ENCODE peak calls at places on chromosomes 16 and 17, in nine cellular contexts. U, R, A, Y, P, V, S, O and M are unnamed samples.

GRCh38 chr17:45826919-45827628 is 17.6 kb upstream of the SPPL2C start:
- DNase-seq in R (no peak), S (no peak), Y (no peak), A (no peak), U (peak; percentile 24), O (no peak), P (no peak), V (no peak), M (no peak)

GRCh38 chr17:55606431-55606830 is 95.2 kb upstream of the SMIM36 start:
- DNase-seq in U (no peak), P (no peak), A (no peak), O (no peak), Y (no peak), V (no peak), R (no peak), S (no peak), M (no peak)

GRCh38 chr17:83146347-83146746 is 66.9 kb downstream of the METRNL start:
- DNase-seq in Y (no peak), V (no peak), O (no peak), R (no peak), S (no peak), U (no peak), P (no peak), A (no peak), M (no peak)

GRCh38 chr17:8846768-8847211 is 20.7 kb downstream of the PIK3R6 start:
- DNase-seq in P (peak; percentile 83), Y (peak; percentile 82), O (peak; percentile 25), R (peak; percentile 56), A (no peak), U (no peak), S (no peak), V (peak; percentile 34), M (no peak)

GRCh38 chr17:29572691-29573557 is 4.4 kb downstream of the TP53I13 start:
- DNase-seq in A (peak; percentile 41), P (peak; percentile 89), U (peak; percentile 91), V (peak; percentile 79), Y (peak; percentile 67), S (peak; percentile 53), O (peak; percentile 63), R (no peak), M (no peak)

GRCh38 chr16:57028086-57028485 is 38.7 kb downstream of the NLRC5 start:
- DNase-seq in Y (peak; percentile 43), U (no peak), V (no peak), S (no peak), P (peak; percentile 44), R (no peak), O (no peak), A (no peak), M (no peak)

GRCh38 chr16:3569851-3570250 is 7.4 kb downstream of the NLRC3 start:
- DNase-seq in A (no peak), R (no peak), Y (no peak), U (no peak), P (no peak), S (no peak), V (no peak), O (no peak), M (no peak)

GRCh38 chr17:80836971-80837481 is 154.6 kb upstream of the CHMP6 start:
- DNase-seq in Y (no peak), V (no peak), P (peak; percentile 79), R (no peak), A (no peak), U (peak; percentile 45), O (no peak), S (no peak), M (no peak)

GRCh38 chr17:79118924-79119323 is 44.3 kb downstream of the ENGASE start:
- DNase-seq in S (no peak), A (no peak), O (no peak), V (no peak), R (no peak), Y (no peak), U (no peak), P (no peak), M (no peak)

GRCh38 chr17:79120259-79120658 is 45.6 kb downstream of the ENGASE start:
- DNase-seq in A (no peak), Y (no peak), O (no peak), S (no peak), V (no peak), U (no peak), P (no peak), R (no peak), M (no peak)

GRCh38 chr17:79115487-79115886 is 40.9 kb downstream of the ENGASE start:
- DNase-seq in R (no peak), A (no peak), S (no peak), Y (no peak), O (no peak), P (peak; percentile 73), V (no peak), U (no peak), M (no peak)

GRCh38 chr17:79116575-79117368 is 42.1 kb downstream of the ENGASE start:
- DNase-seq in U (no peak), P (no peak), A (no peak), R (peak; percentile 51), Y (no peak), O (no peak), S (no peak), V (no peak), M (no peak)

DNA sequence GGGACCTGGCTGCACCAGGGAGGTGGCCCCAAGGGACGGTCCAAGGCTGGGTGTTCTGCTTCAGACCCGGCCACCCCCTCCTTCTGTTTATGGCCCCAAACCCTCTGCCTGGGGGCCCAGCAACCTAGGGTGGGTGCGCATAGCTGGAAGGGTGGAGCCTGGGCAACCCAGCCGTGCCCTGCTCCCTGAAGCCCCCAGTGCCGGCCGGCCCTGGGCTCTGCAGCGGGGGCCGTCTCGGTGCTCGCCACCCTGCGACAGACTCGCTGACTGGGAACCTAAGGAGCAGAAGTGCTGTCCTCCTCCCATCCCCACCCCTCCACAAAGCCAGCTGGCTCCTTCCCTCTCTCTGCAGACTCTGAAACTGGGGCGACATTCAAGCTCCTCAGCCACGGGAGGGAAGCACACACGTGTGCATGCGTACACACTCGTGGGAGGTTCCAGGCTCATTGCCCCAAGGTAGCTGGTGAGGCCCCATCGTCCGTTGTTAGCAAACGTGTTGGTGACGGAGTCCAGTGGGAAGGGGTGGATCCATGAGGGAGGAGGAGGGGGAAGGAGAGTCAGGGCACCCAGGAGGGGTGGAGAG is 43.4 kb downstream of the ENGASE start:
- DNase-seq in S (no peak), P (no peak), O (no peak), Y (no peak), U (no peak), A (no peak), V (no peak), R (no peak), M (no peak)
- H3K27me3 ChIP-seq in S (peaks cover 31% of the 10 kb centered on the region), P (no peaks in the 10 kb centered on the region), O (peaks cover 66% of the 10 kb centered on the region), Y (no peaks in the 10 kb centered on the region), U (no peaks in the 10 kb centered on the region), A (no peaks in the 10 kb centered on the region), V (peaks cover 31% of the 10 kb centered on the region), R (no peaks in the 10 kb centered on the region), M (peaks cover 48% of the 10 kb centered on the region)

GRCh38 chr17:33290156-33290697 is 2.9 kb downstream of the ASIC2 start:
- DNase-seq in Y (no peak), O (no peak), U (no peak), P (no peak), R (no peak), A (no peak), S (no peak), V (no peak), M (no peak)

GRCh38 chr17:33288954-33289353 is 4.1 kb downstream of the ASIC2 start:
- DNase-seq in S (no peak), R (no peak), P (peak; percentile 49), O (no peak), U (no peak), V (no peak), Y (peak; percentile 53), A (no peak), M (no peak)

GRCh38 chr17:33292184-33292980 is 713 bp downstream of the ASIC2 start:
- DNase-seq in U (peak; percentile 65), Y (peak; percentile 58), R (no peak), O (no peak), P (peak; percentile 89), V (no peak), A (no peak), S (peak; percentile 26), M (no peak)

GRCh38 chr17:33292981-33293867 is at the start of gene ASIC2:
- DNase-seq in U (no peak), O (no peak), A (no peak), P (peak; percentile 88), V (no peak), Y (peak; percentile 85), S (peak; percentile 18), R (no peak), M (peak; percentile 71)

GRCh38 chr17:33291248-33292183 is 1.6 kb downstream of the ASIC2 start:
- DNase-seq in Y (peak; percentile 71), A (no peak), S (peak; percentile 16), P (peak; percentile 85), O (no peak), V (no peak), U (peak; percentile 53), R (no peak), M (peak; percentile 80)
- H3K27me3 ChIP-seq in Y (peaks cover 75% of the 10 kb centered on the region), A (no peaks in the 10 kb centered on the region), S (peaks cover 64% of the 10 kb centered on the region), P (peaks cover 51% of the 10 kb centered on the region), O (peaks cover 66% of the 10 kb centered on the region), V (peaks cover 70% of the 10 kb centered on the region), U (peaks cover 4% of the 10 kb centered on the region), R (no peaks in the 10 kb centered on the region), M (peaks cover 75% of the 10 kb centered on the region)

GRCh38 chr16:49744244-49744976 is 111.5 kb downstream of the ZNF423 start:
- DNase-seq in S (no peak), Y (no peak), U (no peak), P (no peak), A (no peak), O (no peak), R (no peak), V (no peak), M (no peak)

GRCh38 chr16:49740190-49740589 is 115.7 kb downstream of the ZNF423 start:
- DNase-seq in R (no peak), P (no peak), U (no peak), S (no peak), A (no peak), Y (no peak), V (no peak), O (no peak), M (no peak)

GRCh38 chr16:49745434-49745833 is 110.5 kb downstream of the ZNF423 start:
- DNase-seq in P (no peak), R (no peak), S (no peak), V (no peak), Y (no peak), O (no peak), A (no peak), U (no peak), M (no peak)

GRCh38 chr16:49743206-49743470 is 112.8 kb downstream of the ZNF423 start:
- DNase-seq in U (no peak), S (no peak), R (no peak), O (no peak), V (no peak), P (no peak), Y (no peak), A (no peak), M (no peak)

DNA sequence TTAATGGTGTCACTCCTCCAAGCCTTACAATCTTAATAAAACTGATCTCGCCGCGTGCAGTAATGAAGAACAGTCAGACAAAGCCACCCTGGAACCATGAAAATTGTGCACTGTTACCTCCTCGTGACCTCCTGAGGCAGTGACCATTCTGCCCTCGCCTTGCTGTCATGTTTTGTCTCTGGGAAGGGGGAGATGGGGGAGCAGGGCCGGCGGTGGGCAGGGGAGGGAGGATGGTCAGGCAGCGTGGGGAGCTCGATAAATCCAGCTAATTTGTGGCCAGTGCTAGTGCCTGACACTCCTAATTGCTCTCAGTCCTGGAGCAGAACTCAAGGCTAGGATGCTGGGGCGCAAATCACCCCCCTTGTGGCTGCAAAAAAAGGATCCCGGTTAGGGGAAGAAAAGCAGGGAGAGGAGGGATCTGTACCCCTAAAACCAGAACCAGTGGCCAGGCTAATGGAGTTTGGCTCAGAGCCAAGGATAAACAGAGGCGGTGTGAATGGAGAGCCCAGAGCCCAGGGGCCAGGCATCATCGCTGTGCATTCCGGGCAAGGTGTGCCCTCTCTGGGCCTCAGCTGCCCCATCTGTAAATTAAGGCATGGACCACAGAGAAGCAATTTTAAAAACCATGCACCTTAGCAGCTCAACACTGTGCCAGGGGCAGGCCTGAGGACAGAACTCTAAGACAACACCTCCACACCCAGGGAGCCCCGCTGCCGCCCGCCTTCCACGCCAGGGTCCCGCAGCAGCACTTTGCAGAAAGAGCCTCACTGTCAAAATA is 113.3 kb downstream of the ZNF423 start:
- DNase-seq in S (no peak), P (no peak), V (no peak), R (no peak), U (no peak), Y (no peak), O (no peak), A (no peak), M (no peak)
- H3K27me3 ChIP-seq in S (no peaks in the 10 kb centered on the region), P (no peaks in the 10 kb centered on the region), V (no peaks in the 10 kb centered on the region), R (no peaks in the 10 kb centered on the region), U (no peaks in the 10 kb centered on the region), Y (no peaks in the 10 kb centered on the region), O (peaks cover 15% of the 10 kb centered on the region), A (no peaks in the 10 kb centered on the region), M (no peaks in the 10 kb centered on the region)

DNA sequence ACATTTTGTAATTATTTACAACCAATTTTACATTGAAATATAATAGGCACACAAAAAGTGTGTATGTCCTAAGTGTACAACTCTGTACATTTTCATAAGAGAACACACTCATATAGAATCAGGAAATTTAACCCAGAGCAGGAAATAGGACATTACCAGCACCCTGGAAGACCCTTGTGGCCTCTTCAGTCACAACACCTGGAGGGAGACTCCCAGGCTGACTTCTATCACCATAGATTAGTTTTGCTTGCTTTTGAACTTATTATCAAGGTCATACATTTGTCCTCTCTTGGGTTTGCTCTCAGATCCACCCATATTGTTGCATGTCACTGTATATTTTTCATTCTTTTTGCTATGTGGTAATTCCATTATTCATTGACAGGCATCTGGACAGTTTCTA is 5.8 kb downstream of the RIPOR1 start:
- DNase-seq in V (no peak), R (peak; percentile 50), Y (no peak), A (no peak), O (peak; percentile 16), U (no peak), P (peak; percentile 44), S (no peak), M (no peak)
- H3K27me3 ChIP-seq in V (no peaks in the 10 kb centered on the region), R (no peaks in the 10 kb centered on the region), Y (peaks cover 100% of the 10 kb centered on the region), A (no peaks in the 10 kb centered on the region), O (no peaks in the 10 kb centered on the region), U (no peaks in the 10 kb centered on the region), P (peaks cover 71% of the 10 kb centered on the region), S (peaks cover 17% of the 10 kb centered on the region), M (peaks cover 13% of the 10 kb centered on the region)